ENCODE peak calls at places on chromosomes 2 and 18, in five cellular contexts. A is K562, I is adrenal gland, Z is breast epithelium, O is body of pancreas. N is an unnamed sample.

GRCh38 chr2:171210216-171210863 is 49.6 kb upstream of the TLK1 start:
- DNase-seq in Z (no peak), I (no peak), A (no peak), O (no peak), N (no peak)

GRCh38 chr2:134258684-134259408 is 5.0 kb downstream of the MGAT5 start:
- DNase-seq in A (no peak), Z (no peak), I (no peak), O (no peak), N (no peak)

GRCh38 chr2:238506669-238507068 is 79.9 kb downstream of the ASB1 start:
- DNase-seq in O (no peak), A (no peak), I (no peak), Z (no peak), N (no peak)

GRCh38 chr2:132667716-132668115 is 2.3 kb downstream of the LYPD1 start:
- DNase-seq in I (no peak), O (no peak), A (no peak), Z (no peak), N (no peak)

GRCh38 chr2:86764661-86765307 is 25.9 kb downstream of the CD8A start:
- DNase-seq in I (no peak), O (no peak), Z (no peak), A (peak), N (no peak)

GRCh38 chr2:15189236-15189635 is 371.9 kb downstream of the NBAS start:
- DNase-seq in A (no peak), O (no peak), Z (no peak), I (no peak), N (no peak)

GRCh38 chr2:174172802-174173355 is 75.5 kb downstream of the OLA1 start:
- DNase-seq in Z (no peak), O (no peak), I (no peak), A (no peak), N (no peak)

GRCh38 chr2:173264152-173264551 is 90.5 kb upstream of the CDCA7 start:
- DNase-seq in A (no peak), O (no peak), Z (no peak), I (no peak), N (no peak)

GRCh38 chr2:20691076-20691708 is 24.2 kb downstream of the GDF7 start:
- DNase-seq in A (no peak), O (no peak), I (no peak), Z (no peak), N (no peak)
- TF ChIP-seq POLR2A in A (no peak), O (no peak), I (no peak), Z (no peak), N (no peak)

GRCh38 chr2:150909090-150909489 is 352.6 kb downstream of the RBM43 start:
- DNase-seq in O (no peak), I (no peak), Z (no peak), A (no peak), N (no peak)

GRCh38 chr2:150916434-150916833 is 345.2 kb downstream of the RBM43 start:
- DNase-seq in A (no peak), Z (no peak), O (no peak), I (no peak), N (no peak)

GRCh38 chr2:150907466-150907865 is 354.2 kb downstream of the RBM43 start:
- DNase-seq in Z (no peak), A (no peak), O (no peak), I (no peak), N (no peak)

GRCh38 chr2:150909613-150910012 is 352.1 kb downstream of the RBM43 start:
- DNase-seq in A (no peak), Z (no peak), I (no peak), O (no peak), N (no peak)

DNA sequence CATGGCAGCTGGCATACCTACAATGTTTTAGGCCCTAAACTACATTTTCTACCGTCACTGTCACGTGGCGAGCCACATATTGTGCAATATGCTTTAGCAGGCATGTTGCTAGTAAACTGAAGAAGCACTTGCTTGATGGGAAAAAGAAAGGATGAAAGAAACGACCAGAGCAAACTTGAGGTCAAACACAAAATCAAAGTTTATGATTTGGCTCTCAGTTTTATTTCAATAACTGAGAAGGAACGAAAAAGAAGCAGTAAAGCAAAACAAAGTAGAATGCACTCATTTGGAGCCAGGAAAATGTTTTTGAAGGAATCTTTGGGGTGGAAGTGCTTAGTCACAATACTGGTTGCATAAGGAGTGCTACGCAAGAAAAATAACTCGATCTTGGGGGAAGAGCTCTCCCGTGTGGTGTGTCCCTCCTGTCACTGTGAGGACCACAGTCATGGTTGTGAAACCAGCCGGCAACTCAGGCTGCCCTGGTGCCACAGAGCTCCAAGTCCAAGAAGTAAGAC is 349.8 kb downstream of the RBM43 start:
- DNase-seq in A (no peak), O (peak), I (peak), Z (peak), N (no peak)
- TF ChIP-seq CTCF in A (no peak), O (no peak), I (peak), Z (no peak), N (no peak)

DNA sequence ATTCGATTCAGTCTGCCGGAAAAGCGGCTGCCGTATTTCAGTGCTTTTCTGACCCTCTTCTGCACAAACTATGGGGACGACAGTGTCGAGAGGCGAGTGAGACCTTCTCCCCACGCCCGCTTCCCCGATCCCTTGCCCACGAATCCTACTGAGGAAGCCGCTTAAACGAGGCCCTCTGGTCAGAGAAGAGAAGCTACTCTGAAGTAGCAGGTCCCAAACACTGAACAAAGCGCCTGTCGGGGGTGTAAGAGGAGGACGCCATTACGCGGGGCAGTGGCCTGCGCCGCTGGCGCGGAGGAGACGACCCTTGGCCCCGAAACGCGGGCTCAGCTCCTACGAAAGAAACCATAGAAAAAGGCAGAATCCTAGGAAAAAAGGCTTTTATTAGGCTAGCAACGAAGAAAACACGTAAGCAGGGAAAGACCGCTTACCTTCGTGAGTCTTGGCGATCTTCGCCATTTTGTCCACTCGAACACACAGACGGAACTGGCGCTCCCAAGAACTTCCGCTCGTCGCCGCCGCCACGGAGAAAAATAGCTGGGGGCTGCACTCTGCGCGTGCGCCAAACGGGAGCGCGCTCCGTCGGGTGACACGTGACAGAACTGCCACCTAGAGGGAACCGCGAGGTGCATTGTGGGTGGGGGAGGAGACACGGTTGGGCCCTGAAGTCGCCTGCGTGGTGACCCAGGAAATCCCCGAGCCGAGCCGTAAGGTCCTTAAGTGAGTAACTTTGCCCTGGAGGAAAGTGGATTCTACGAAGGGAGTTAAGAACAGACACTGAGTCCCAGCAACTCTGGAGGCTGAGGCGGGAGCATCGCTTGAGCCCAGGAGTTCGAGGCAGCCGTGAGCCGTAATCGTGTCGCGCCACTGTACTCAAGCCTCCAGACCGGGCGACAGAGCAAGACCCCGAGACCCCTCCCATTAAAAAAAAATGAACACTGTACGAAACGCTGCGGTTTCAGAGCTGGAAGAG is at the start of gene SF3B1:
- DNase-seq in Z (peak), I (peak), A (peak), O (peak), N (peak)
- TF ChIP-seq POLR2A in Z (peak), I (peak), A (peak), O (peak), N (peak)

DNA sequence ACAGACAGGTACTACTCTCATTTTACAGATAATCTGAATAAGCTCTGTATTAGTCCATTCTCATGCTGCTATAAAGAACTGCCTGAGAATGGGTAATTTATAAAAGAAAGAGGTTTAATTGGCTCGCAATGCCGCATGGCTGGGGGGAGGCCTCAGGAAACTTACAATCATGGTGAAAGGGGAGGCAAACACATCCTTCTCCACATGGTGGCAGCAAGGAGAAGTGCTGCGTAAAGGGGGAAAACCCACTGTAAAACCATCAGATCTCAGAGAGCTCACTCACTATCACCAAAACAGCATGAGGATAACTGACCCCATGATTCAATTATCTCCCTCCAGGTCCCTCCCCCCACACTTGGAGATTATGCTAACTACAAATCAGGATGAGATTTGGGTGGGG is 254.4 kb downstream of the KCNE4 start:
- DNase-seq in Z (no peak), O (no peak), A (no peak), I (no peak), N (no peak)
- TF ChIP-seq CTCF in Z (no peak), O (no peak), A (peak), I (no peak), N (no peak)

GRCh38 chr2:63432373-63432772 is 155.9 kb downstream of the WDPCP start:
- DNase-seq in I (no peak), A (no peak), O (no peak), Z (no peak), N (no peak)
- TF ChIP-seq POLR2A in I (no peak), A (no peak), O (no peak), Z (no peak), N (no peak)

DNA sequence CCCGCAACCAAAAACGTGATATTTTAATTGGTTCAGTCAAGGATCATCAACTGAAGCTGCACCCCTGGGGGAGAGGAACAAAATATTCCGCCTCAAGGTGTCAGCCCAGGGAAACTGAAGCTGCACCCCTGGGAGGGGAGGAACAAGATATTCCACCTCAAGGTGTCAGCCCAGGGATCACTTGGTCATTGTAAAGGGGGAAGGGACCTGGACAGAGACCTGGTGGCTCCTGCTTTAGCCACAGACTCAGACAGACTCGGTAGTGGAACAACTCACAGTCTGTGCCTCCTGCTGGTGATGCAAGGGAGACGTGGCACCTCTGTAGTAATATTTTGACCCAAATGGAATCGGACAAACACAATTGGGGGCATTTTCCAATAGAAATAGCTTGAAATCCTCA is 75.1 kb downstream of the GBX2 start:
- DNase-seq in O (no peak), I (no peak), A (no peak), Z (no peak), N (no peak)
- TF ChIP-seq CTCF in O (no peak), I (no peak), A (no peak), Z (no peak), N (no peak)

GRCh38 chr18:77101410-77102245 is 31.0 kb downstream of the MBP start:
- DNase-seq in O (peak), I (peak), A (no peak), Z (peak), N (peak)
- TF ChIP-seq POLR2A in O (no peak), I (no peak), A (no peak), Z (no peak), N (no peak)

N was measured in esophagus squamous epithelium.